ENCODE peak calls at places on chromosomes 1 and 21, in five cellular contexts. O is Peyer's patch, E is ovary, F is transverse colon, N is HCT116. I is an unnamed sample.

GRCh38 chr1:37931148-37931492 is 15.7 kb downstream of the INPP5B start:
- DNase-seq in O (peak; percentile 41), E (no peak), F (peak; percentile 31), N (no peak), I (no peak)

GRCh38 chr21:45490049-45490731 is 52.0 kb downstream of the SLC19A1 start:
- DNase-seq in O (no peak), E (no peak), F (no peak), N (no peak), I (no peak)

GRCh38 chr1:87219626-87220025 is 109.1 kb upstream of the LMO4 start:
- DNase-seq in O (no peak), E (no peak), F (no peak), N (no peak), I (no peak)

GRCh38 chr1:100866041-100866900 is 28.4 kb downstream of the EXTL2 start:
- DNase-seq in O (no peak), E (no peak), F (no peak), N (peak; percentile 15), I (no peak)

GRCh38 chr1:43445618-43446387 is 7.9 kb downstream of the HYI start:
- DNase-seq in O (no peak), E (peak; percentile 6), F (peak; percentile 5), N (no peak), I (no peak)

GRCh38 chr1:154489863-154490262 is 12.2 kb upstream of the TDRD10 start:
- DNase-seq in O (no peak), E (no peak), F (no peak), N (no peak), I (no peak)

GRCh38 chr1:230176871-230177411 is 109.9 kb downstream of the GALNT2 start:
- DNase-seq in O (no peak), E (peak; percentile 75), F (peak; percentile 39), N (no peak), I (no peak)

GRCh38 chr1:2777428-2778219 is 23.9 kb downstream of the TTC34 start:
- DNase-seq in O (no peak), E (no peak), F (no peak), N (no peak), I (no peak)

GRCh38 chr1:204077979-204078696 is 5.2 kb downstream of the SOX13 start:
- DNase-seq in O (no peak), E (no peak), F (no peak), N (no peak), I (no peak)

GRCh38 chr1:151514366-151514765 is 3.2 kb downstream of the CGN start:
- DNase-seq in O (no peak), E (no peak), F (no peak), N (no peak), I (no peak)

GRCh38 chr1:193104496-193104905 is 713 bp downstream of the GLRX2 start:
- DNase-seq in O (peak; percentile 38), E (no peak), F (peak; percentile 56), N (peak; percentile 28), I (no peak)

GRCh38 chr1:201327687-201328240 is 44.5 kb downstream of the PKP1 start:
- DNase-seq in O (no peak), E (no peak), F (no peak), N (no peak), I (no peak)

GRCh38 chr1:178530037-178530402 is 17.1 kb downstream of the TEX35 start:
- DNase-seq in O (no peak), E (no peak), F (no peak), N (peak; percentile 76), I (no peak)

GRCh38 chr1:245458234-245458633 is 303.4 kb downstream of the KIF26B start:
- DNase-seq in O (no peak), E (no peak), F (no peak), N (no peak), I (no peak)

GRCh38 chr1:48817505-48818114 is 40.9 kb upstream of the BEND5 start:
- DNase-seq in O (peak; percentile 74), E (peak; percentile 44), F (peak; percentile 56), N (peak; percentile 8), I (no peak)

GRCh38 chr1:181548491-181548890 is 65.2 kb downstream of the CACNA1E start:
- DNase-seq in O (no peak), E (no peak), F (no peak), N (no peak), I (no peak)

GRCh38 chr1:61253912-61254628 is 171.7 kb downstream of the NFIA start:
- DNase-seq in O (no peak), E (no peak), F (no peak), N (no peak), I (no peak)

GRCh38 chr1:43711524-43712386 is 4.4 kb downstream of the ST3GAL3 start:
- DNase-seq in O (no peak), E (no peak), F (no peak), N (no peak), I (no peak)

GRCh38 chr1:114154963-114155322 is 1.3 kb upstream of the SYT6 start:
- DNase-seq in O (no peak), E (no peak), F (no peak), N (no peak), I (no peak)

GRCh38 chr1:185050823-185051451 is 5.6 kb downstream of the RNF2 start:
- DNase-seq in O (no peak), E (no peak), F (no peak), N (no peak), I (no peak)

GRCh38 chr1:186112280-186112679 is 262.8 kb downstream of the TPR start:
- DNase-seq in O (no peak), E (no peak), F (no peak), N (no peak), I (no peak)

GRCh38 chr1:19113362-19114092 is 96.5 kb downstream of the UBR4 start:
- DNase-seq in O (no peak), E (no peak), F (peak; percentile 37), N (peak; percentile 33), I (no peak)

GRCh38 chr1:54973205-54973921 is 7.1 kb upstream of the TMEM61 start:
- DNase-seq in O (no peak), E (no peak), F (no peak), N (peak; percentile 31), I (no peak)

GRCh38 chr21:33070921-33071877 is 1.3 kb downstream of the OLIG1 start:
- DNase-seq in O (no peak), E (no peak), F (no peak), N (no peak), I (no peak)
- H3K4me3 ChIP-seq in O (peak overlapping the region; percentile 47), E (peak overlapping the region; percentile 20), F (no peak overlapping the region), N (no peak overlapping the region), I (no peak overlapping the region)

DNA sequence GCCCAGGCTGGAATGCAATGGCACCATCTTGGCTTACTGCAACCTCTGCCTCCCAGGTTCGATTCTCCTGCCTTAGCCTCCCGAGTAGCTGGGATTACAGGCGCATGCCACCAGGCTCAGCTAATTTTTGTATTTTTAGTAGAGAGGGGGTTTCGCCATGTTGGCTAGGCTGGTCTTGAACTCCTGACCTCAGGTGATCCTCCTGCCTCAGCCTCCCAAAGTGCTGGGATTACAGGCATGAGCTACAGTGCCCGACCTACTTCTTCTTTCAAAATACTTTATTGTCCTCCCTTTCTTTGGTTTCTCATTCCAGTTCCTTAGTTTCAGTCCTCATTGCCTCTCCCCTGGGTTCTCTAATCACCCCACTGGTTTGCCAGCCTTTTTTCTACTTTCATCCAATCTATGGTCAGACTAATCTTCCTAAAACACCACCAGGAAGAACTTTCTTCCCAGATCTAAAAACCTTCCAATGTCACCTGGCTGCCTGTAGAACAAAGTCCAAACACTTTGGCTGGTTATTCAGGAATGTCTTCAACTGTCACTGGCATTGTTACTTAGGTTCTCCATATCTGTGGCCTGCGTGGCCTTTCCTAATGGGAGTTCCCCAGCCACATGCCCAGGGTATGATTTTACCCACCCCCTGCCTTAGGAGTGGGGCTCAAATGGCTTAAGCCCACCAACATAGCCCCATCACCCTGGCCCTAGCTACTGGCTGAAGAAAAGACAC is 29.0 kb upstream of the SLC30A1 start:
- DNase-seq in O (no peak), E (no peak), F (no peak), N (no peak), I (no peak)
- H3K27ac ChIP-seq in O (no peak overlapping the region), E (no peak overlapping the region), F (no peak overlapping the region), N (no peak overlapping the region), I (no peak overlapping the region)

GRCh38 chr1:1683104-1683905 is 9.3 kb downstream of the SLC35E2B start:
- DNase-seq in O (no peak), E (no peak), F (no peak), N (no peak), I (no peak)

GRCh38 chr1:1677718-1678580 is 14.6 kb downstream of the SLC35E2B start:
- DNase-seq in O (peak; percentile 90), E (no peak), F (peak; percentile 54), N (no peak), I (no peak)

GRCh38 chr1:1678581-1679380 is 13.8 kb downstream of the SLC35E2B start:
- DNase-seq in O (peak; percentile 70), E (no peak), F (peak; percentile 90), N (no peak), I (no peak)

GRCh38 chr1:1680912-1681273 is 11.7 kb downstream of the SLC35E2B start:
- DNase-seq in O (no peak), E (no peak), F (peak; percentile 44), N (no peak), I (no peak)

DNA sequence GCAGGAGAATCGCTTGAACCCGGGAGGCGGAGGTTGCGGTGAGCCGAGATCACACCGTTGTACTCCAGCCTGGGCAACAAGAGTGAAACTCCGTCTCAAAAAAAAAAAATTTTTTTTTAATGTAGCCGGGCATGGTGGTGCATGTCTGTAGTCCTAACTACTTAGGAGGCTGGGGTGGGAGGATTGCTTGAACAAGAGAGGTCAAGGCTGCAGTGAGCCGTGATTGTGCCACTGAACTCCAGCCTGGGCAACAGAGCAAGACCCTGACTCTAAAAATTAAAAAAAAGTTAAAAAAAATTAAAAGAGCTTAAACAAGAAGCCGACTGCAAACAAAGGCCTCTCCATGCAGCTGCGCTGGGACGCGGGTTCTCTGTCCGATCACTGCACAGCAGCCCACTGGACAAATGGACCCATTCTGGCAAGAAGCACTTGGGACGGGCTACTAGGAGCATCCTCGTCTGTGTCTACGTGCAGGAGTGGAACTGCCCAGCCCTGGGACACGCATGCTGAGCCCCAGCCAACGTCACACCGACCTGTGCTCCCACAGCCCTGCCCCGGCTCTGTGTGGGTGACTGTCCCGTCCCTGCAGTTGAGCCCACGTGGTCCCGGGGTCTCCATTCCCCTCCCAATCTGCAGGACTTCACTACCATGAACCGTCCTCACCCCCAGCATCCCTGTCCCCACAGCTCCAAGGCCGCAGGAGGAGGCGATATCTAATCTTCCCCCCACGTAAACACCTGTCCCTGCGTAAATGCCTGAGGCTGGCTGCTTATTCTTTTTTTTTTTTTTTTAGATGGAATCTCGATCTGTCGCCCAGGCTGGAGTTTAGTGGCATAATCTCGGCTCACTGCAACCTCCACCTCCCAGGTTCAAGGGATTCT is 12.3 kb downstream of the SLC35E2B start:
- DNase-seq in O (peak; percentile 16), E (no peak), F (no peak), N (no peak), I (no peak)
- TF ChIP-seq POLR2A in O (no peak), E (no peak), F (no peak), N (no peak), I (no peak)

GRCh38 chr21:35046223-35046690 is 2.8 kb downstream of the RUNX1 start:
- DNase-seq in O (no peak), E (no peak), F (no peak), N (no peak), I (no peak)

GRCh38 chr21:35044770-35045538 is 4.1 kb downstream of the RUNX1 start:
- DNase-seq in O (no peak), E (no peak), F (no peak), N (no peak), I (no peak)

GRCh38 chr21:35045539-35046222 is 3.4 kb downstream of the RUNX1 start:
- DNase-seq in O (no peak), E (no peak), F (no peak), N (no peak), I (no peak)

GRCh38 chr21:35048183-35048601 is 910 bp downstream of the RUNX1 start:
- DNase-seq in O (peak; percentile 46), E (no peak), F (no peak), N (no peak), I (no peak)

GRCh38 chr21:35046880-35047229 is 2.2 kb downstream of the RUNX1 start:
- DNase-seq in O (no peak), E (no peak), F (no peak), N (no peak), I (no peak)
- H3K4me3 ChIP-seq in O (peak overlapping the region; percentile 36), E (no peak overlapping the region), F (no peak overlapping the region), N (peak overlapping the region; percentile 19), I (peak overlapping the region; percentile 56)